ENCODE peak calls at places on chromosome 19, in eight cellular contexts. Y, T, X, S, W, B, H and A are unnamed samples.

GRCh38 chr19:4108767-4109625 is 14.9 kb downstream of the MAP2K2 start:
- DNase-seq in Y (no peak), S (no peak), X (no peak), H (no peak), B (no peak), W (no peak), T (no peak), A (no peak)

GRCh38 chr19:42450314-42450934 is 7.7 kb upstream of the CXCL17 start:
- DNase-seq in Y (peak), H (peak), T (peak), X (peak), S (peak), B (peak), W (peak), A (peak)

GRCh38 chr19:48683349-48683748 is 10.5 kb upstream of the NTN5 start:
- DNase-seq in B (no peak), T (no peak), H (peak), S (peak), X (no peak), Y (peak), W (peak), A (no peak)

GRCh38 chr19:10858204-10858828 is 10.1 kb downstream of the C19orf38 start:
- DNase-seq in T (no peak), X (peak), B (no peak), H (no peak), Y (no peak), S (no peak), W (no peak), A (no peak)

GRCh38 chr19:46624958-46625661 is at the start of gene PTGIR:
- DNase-seq in W (peak), T (peak), X (no peak), S (no peak), H (no peak), Y (peak), B (peak), A (no peak)

GRCh38 chr19:16654151-16654550 is 5.8 kb downstream of the SMIM7 start:
- DNase-seq in S (no peak), T (no peak), W (no peak), Y (no peak), H (no peak), X (no peak), B (peak), A (no peak)

GRCh38 chr19:1471514-1472107 is 7.4 kb downstream of the C19orf25 start:
- DNase-seq in W (no peak), Y (no peak), S (no peak), H (no peak), B (no peak), X (no peak), T (no peak), A (no peak)

GRCh38 chr19:5369962-5370367 is 29.4 kb upstream of the PTPRS start:
- DNase-seq in Y (no peak), S (no peak), B (peak), T (peak), H (no peak), X (peak), W (no peak), A (no peak)

GRCh38 chr19:3275068-3275582 is 50.7 kb downstream of the CELF5 start:
- DNase-seq in H (no peak), B (no peak), X (peak), Y (no peak), S (peak), W (no peak), T (peak), A (no peak)

GRCh38 chr19:54654447-54655321 is 8.1 kb upstream of the LILRB4 start:
- DNase-seq in X (no peak), B (no peak), Y (no peak), T (no peak), H (no peak), W (no peak), S (no peak), A (no peak)

GRCh38 chr19:18605546-18606280 is 886 bp downstream of the CRLF1 start:
- DNase-seq in H (no peak), Y (no peak), W (no peak), X (no peak), B (no peak), S (no peak), T (no peak), A (no peak)

GRCh38 chr19:38711726-38712153 is 32.5 kb downstream of the CAPN12 start:
- DNase-seq in T (peak), S (no peak), Y (no peak), W (peak), H (peak), X (no peak), B (peak), A (no peak)